ENCODE peak calls at places on chromosomes 2 and 18, in five cellular contexts. C, D, A, N and U are unnamed samples.

GRCh38 chr2:69989422-69990128 is 28.1 kb upstream of the ASPRV1 start:
- DNase-seq in C (no peak), D (no peak), A (no peak), N (no peak), U (no peak)

GRCh38 chr2:7154666-7155065 is 237.5 kb downstream of the RNF144A start:
- DNase-seq in C (no peak), D (no peak), A (no peak), N (no peak), U (no peak)

GRCh38 chr2:157876771-157877108 is 610 bp upstream of the ACVR1 start:
- DNase-seq in C (no peak), D (no peak), A (no peak), N (no peak), U (no peak)

GRCh38 chr18:77763530-77763929 is 513.9 kb downstream of the GALR1 start:
- DNase-seq in C (no peak), D (no peak), A (no peak), N (no peak), U (no peak)

GRCh38 chr2:145460151-145460550 is 940.2 kb upstream of the ZEB2 start:
- DNase-seq in C (no peak), D (no peak), A (no peak), N (no peak), U (no peak)

GRCh38 chr2:43405829-43406228 is 179.4 kb upstream of the ZFP36L2 start:
- DNase-seq in C (no peak), D (no peak), A (no peak), N (no peak), U (peak; percentile 39)

GRCh38 chr2:177727577-177728351 is 335.2 kb downstream of the AGPS start:
- DNase-seq in C (no peak), D (no peak), A (no peak), N (no peak), U (no peak)

GRCh38 chr2:99984781-99985525 is 157.4 kb downstream of the AFF3 start:
- DNase-seq in C (no peak), D (peak; percentile 43), A (peak; percentile 47), N (peak; percentile 49), U (no peak)

GRCh38 chr2:37604716-37605115 is 66.7 kb downstream of the CDC42EP3 start:
- DNase-seq in C (no peak), D (no peak), A (no peak), N (no peak), U (no peak)